ENCODE peak calls at places on chromosomes 16 and 17, in six cellular contexts. One of them, this sample, is unnamed.

GRCh38 chr17:4968166-4968915 is 724 bp upstream of the SPAG7 start:
- DNase-seq in foreskin fibroblast: no peak
- DNase-seq in uterus: no peak
- DNase-seq in GM12865: peak
- DNase-seq in lower lobe of right lung: no peak
- DNase-seq in neural crest cell: no peak
- DNase-seq in this sample: peak

GRCh38 chr17:47305302-47305923 is 18.3 kb upstream of the EFCAB13 start:
- DNase-seq in foreskin fibroblast: peak
- DNase-seq in uterus: no peak
- DNase-seq in GM12865: no peak
- DNase-seq in lower lobe of right lung: no peak
- DNase-seq in neural crest cell: no peak
- DNase-seq in this sample: no peak

GRCh38 chr17:50949128-50950001 is 83.2 kb upstream of the TOB1 start:
- DNase-seq in foreskin fibroblast: no peak
- DNase-seq in uterus: no peak
- DNase-seq in GM12865: no peak
- DNase-seq in lower lobe of right lung: no peak
- DNase-seq in neural crest cell: no peak
- DNase-seq in this sample: no peak

GRCh38 chr17:83006515-83007455 is 72.6 kb upstream of the METRNL start:
- DNase-seq in foreskin fibroblast: peak
- DNase-seq in uterus: no peak
- DNase-seq in GM12865: no peak
- DNase-seq in lower lobe of right lung: no peak
- DNase-seq in neural crest cell: no peak
- DNase-seq in this sample: no peak

GRCh38 chr17:48597775-48598631 is 4.4 kb upstream of the HOXB5 start:
- DNase-seq in foreskin fibroblast: no peak
- DNase-seq in uterus: peak
- DNase-seq in GM12865: peak
- DNase-seq in lower lobe of right lung: peak
- DNase-seq in neural crest cell: no peak
- DNase-seq in this sample: peak

GRCh38 chr17:44546711-44547606 is 10.3 kb upstream of the FZD2 start:
- DNase-seq in foreskin fibroblast: peak
- DNase-seq in uterus: no peak
- DNase-seq in GM12865: no peak
- DNase-seq in lower lobe of right lung: no peak
- DNase-seq in neural crest cell: no peak
- DNase-seq in this sample: no peak

GRCh38 chr17:70862295-70862694 is 693.0 kb downstream of the KCNJ2 start:
- DNase-seq in foreskin fibroblast: no peak
- DNase-seq in uterus: no peak
- DNase-seq in GM12865: no peak
- DNase-seq in lower lobe of right lung: no peak
- DNase-seq in neural crest cell: no peak
- DNase-seq in this sample: no peak

GRCh38 chr16:48862087-48862532 is 252.1 kb upstream of the N4BP1 start:
- DNase-seq in foreskin fibroblast: peak
- DNase-seq in uterus: peak
- DNase-seq in GM12865: no peak
- DNase-seq in lower lobe of right lung: no peak
- DNase-seq in neural crest cell: no peak
- DNase-seq in this sample: no peak

GRCh38 chr17:1878419-1879121 is 48.8 kb downstream of the RPA1 start:
- DNase-seq in foreskin fibroblast: peak
- DNase-seq in uterus: no peak
- DNase-seq in GM12865: no peak
- DNase-seq in lower lobe of right lung: no peak
- DNase-seq in neural crest cell: no peak
- DNase-seq in this sample: no peak

GRCh38 chr17:17888371-17888770 is 51.6 kb upstream of the SREBF1 start:
- DNase-seq in foreskin fibroblast: no peak
- DNase-seq in uterus: no peak
- DNase-seq in GM12865: no peak
- DNase-seq in lower lobe of right lung: no peak
- DNase-seq in neural crest cell: no peak
- DNase-seq in this sample: no peak

GRCh38 chr16:379183-379960 is 2.4 kb downstream of the PGAP6 start:
- DNase-seq in foreskin fibroblast: no peak
- DNase-seq in uterus: no peak
- DNase-seq in GM12865: no peak
- DNase-seq in lower lobe of right lung: peak
- DNase-seq in neural crest cell: no peak
- DNase-seq in this sample: no peak

DNA sequence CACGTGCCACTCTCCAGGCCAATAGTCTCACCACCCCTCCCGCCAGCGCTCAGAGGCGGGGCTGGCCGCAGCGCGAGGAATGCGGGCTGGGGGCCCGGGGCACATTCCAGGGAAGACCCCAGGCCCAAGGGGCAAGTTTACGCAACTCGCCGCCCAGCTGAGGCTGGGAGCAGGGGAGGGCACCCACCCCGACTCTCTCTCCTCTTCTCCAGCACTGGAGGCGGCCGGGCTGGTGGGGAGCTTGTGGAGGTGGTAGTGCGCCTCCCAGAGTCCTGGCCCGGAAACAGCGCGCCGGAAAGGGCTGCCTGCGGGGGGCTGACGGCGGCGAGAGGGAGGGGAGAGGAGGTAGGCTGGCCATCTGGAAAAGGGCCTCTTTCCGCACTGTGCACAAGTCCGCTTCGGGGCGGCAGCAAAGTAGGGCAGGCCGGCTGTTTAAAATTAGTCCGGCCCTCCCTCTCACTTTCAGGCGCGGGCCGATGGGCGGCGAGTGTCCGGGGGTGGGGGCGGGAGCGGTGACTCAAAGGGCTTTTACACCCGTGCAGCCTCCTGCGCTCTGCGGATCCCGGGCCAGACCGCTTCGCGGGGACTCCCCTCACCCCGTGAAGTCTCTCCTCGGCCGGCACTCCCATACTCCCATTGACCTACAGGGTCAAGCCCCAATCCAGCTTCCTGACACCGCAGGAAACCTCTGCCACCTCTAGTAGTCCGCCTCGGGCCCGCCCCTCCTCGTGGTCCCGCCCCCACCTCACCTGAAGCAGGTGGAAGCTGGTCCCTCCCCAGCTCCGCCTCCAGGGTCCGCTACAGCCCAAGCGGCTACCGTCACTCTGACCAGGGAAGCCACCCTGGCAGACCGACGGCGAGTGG is 968 bp downstream of the FHOD1 start:
- DNase-seq in foreskin fibroblast: peak
- DNase-seq in uterus: peak
- DNase-seq in GM12865: peak
- DNase-seq in lower lobe of right lung: peak
- DNase-seq in neural crest cell: peak
- DNase-seq in this sample: peak
- TF ChIP-seq CTCF in foreskin fibroblast: peak
- TF ChIP-seq CTCF in uterus: peak
- TF ChIP-seq CTCF in GM12865: peak
- TF ChIP-seq CTCF in lower lobe of right lung: peak
- TF ChIP-seq CTCF in neural crest cell: peak
- TF ChIP-seq CTCF in this sample: peak

GRCh38 chr17:63476857-63477470 is at the start of gene ACE:
- DNase-seq in foreskin fibroblast: peak
- DNase-seq in uterus: no peak
- DNase-seq in GM12865: peak
- DNase-seq in lower lobe of right lung: no peak
- DNase-seq in neural crest cell: no peak
- DNase-seq in this sample: no peak
- TF ChIP-seq CTCF in foreskin fibroblast: no peak
- TF ChIP-seq CTCF in uterus: no peak
- TF ChIP-seq CTCF in GM12865: no peak
- TF ChIP-seq CTCF in lower lobe of right lung: no peak
- TF ChIP-seq CTCF in neural crest cell: peak
- TF ChIP-seq CTCF in this sample: no peak

GRCh38 chr17:45813051-45813731 is 29.1 kb downstream of the CRHR1 start:
- DNase-seq in foreskin fibroblast: no peak
- DNase-seq in uterus: no peak
- DNase-seq in GM12865: no peak
- DNase-seq in lower lobe of right lung: no peak
- DNase-seq in neural crest cell: peak
- DNase-seq in this sample: no peak
- TF ChIP-seq CTCF in foreskin fibroblast: peak
- TF ChIP-seq CTCF in uterus: no peak
- TF ChIP-seq CTCF in GM12865: no peak
- TF ChIP-seq CTCF in lower lobe of right lung: no peak
- TF ChIP-seq CTCF in neural crest cell: peak
- TF ChIP-seq CTCF in this sample: no peak

GRCh38 chr17:3692346-3692745 is 3.6 kb downstream of the P2RX5 start:
- DNase-seq in foreskin fibroblast: no peak
- DNase-seq in uterus: no peak
- DNase-seq in GM12865: no peak
- DNase-seq in lower lobe of right lung: no peak
- DNase-seq in neural crest cell: no peak
- DNase-seq in this sample: no peak

GRCh38 chr17:3693099-3693498 is 2.9 kb downstream of the P2RX5 start:
- DNase-seq in foreskin fibroblast: no peak
- DNase-seq in uterus: no peak
- DNase-seq in GM12865: no peak
- DNase-seq in lower lobe of right lung: no peak
- DNase-seq in neural crest cell: no peak
- DNase-seq in this sample: no peak

GRCh38 chr17:3689262-3690093 is 6.5 kb downstream of the P2RX5 start:
- DNase-seq in foreskin fibroblast: no peak
- DNase-seq in uterus: no peak
- DNase-seq in GM12865: no peak
- DNase-seq in lower lobe of right lung: no peak
- DNase-seq in neural crest cell: no peak
- DNase-seq in this sample: no peak

GRCh38 chr17:3690094-3690715 is 5.8 kb downstream of the P2RX5 start:
- DNase-seq in foreskin fibroblast: no peak
- DNase-seq in uterus: no peak
- DNase-seq in GM12865: no peak
- DNase-seq in lower lobe of right lung: peak
- DNase-seq in neural crest cell: no peak
- DNase-seq in this sample: no peak

DNA sequence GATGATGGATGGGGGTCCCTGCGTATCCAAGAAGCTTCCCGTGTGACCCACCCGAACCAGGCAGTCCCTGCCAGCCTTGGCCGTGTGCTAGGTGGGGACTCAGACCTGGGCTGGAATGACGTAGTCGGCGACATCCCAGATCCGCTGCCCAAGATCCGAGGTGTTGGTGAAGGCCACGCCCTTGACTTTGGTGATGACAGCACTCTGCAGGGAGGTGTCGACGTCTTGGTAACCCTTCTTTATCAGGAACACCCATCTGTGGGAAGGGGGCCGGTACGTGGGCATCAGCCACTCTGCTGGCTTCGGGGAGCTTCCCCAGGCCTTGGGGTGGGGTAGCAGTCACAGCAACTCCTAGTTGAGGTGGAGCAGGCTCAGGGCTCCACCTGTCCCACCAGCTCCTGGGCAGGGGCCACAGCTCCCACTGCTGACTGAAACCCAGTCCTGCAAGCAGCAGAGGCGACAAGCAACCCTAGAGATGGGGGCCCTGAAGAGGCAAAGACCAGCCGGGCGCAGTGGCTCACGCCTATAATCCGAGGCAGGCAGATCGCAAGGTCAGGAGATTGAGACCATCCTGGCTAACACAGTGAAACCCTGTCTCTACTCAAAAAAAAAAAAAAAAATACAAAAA is 4.3 kb downstream of the P2RX5 start:
- DNase-seq in foreskin fibroblast: no peak
- DNase-seq in uterus: no peak
- DNase-seq in GM12865: no peak
- DNase-seq in lower lobe of right lung: no peak
- DNase-seq in neural crest cell: no peak
- DNase-seq in this sample: no peak
- TF ChIP-seq CTCF in foreskin fibroblast: no peak
- TF ChIP-seq CTCF in uterus: no peak
- TF ChIP-seq CTCF in GM12865: peak
- TF ChIP-seq CTCF in lower lobe of right lung: no peak
- TF ChIP-seq CTCF in neural crest cell: no peak
- TF ChIP-seq CTCF in this sample: peak

DNA sequence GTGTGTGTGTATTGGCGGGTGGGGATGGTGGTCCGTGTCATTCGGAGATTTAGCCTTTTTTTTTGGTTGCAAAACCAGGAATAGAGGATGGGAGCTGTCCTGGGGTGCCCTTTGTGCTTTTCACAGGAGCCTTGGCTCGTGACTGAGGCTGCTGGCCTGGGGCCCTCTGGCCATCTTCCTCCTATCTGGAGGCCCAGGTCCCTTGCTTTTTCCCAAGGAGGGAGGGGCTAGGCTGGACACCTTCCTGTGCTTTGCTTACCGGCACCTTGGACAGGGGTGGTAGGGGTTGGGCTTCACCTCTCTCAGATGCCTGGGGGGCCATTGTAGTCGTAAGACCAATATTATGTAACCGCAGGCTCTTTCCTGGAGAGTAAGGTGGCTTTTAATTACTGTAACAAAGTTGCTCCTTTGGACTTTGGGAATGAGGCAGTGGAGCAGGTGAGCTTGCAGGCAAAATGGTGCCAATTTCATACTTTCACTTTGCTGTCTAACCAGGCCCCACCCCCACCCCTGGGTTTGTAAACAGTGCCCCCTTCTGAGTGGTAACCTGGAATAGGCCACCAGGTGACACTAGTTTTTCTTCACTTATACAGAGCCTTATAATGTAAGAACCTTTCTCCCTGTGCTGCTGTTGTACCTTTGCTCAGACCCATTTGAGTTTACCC is 1.2 kb downstream of the DYNLL2 start:
- DNase-seq in foreskin fibroblast: peak
- DNase-seq in uterus: peak
- DNase-seq in GM12865: peak
- DNase-seq in lower lobe of right lung: peak
- DNase-seq in neural crest cell: no peak
- DNase-seq in this sample: peak
- TF ChIP-seq CTCF in foreskin fibroblast: no peak
- TF ChIP-seq CTCF in uterus: no peak
- TF ChIP-seq CTCF in GM12865: peak
- TF ChIP-seq CTCF in lower lobe of right lung: peak
- TF ChIP-seq CTCF in neural crest cell: peak
- TF ChIP-seq CTCF in this sample: peak

GRCh38 chr16:8869212-8869987 is 594 bp upstream of the CARHSP1 start:
- DNase-seq in foreskin fibroblast: no peak
- DNase-seq in uterus: no peak
- DNase-seq in GM12865: no peak
- DNase-seq in lower lobe of right lung: no peak
- DNase-seq in neural crest cell: no peak
- DNase-seq in this sample: no peak
- TF ChIP-seq CTCF in foreskin fibroblast: no peak
- TF ChIP-seq CTCF in uterus: no peak
- TF ChIP-seq CTCF in GM12865: no peak
- TF ChIP-seq CTCF in lower lobe of right lung: peak
- TF ChIP-seq CTCF in neural crest cell: no peak
- TF ChIP-seq CTCF in this sample: no peak

DNA sequence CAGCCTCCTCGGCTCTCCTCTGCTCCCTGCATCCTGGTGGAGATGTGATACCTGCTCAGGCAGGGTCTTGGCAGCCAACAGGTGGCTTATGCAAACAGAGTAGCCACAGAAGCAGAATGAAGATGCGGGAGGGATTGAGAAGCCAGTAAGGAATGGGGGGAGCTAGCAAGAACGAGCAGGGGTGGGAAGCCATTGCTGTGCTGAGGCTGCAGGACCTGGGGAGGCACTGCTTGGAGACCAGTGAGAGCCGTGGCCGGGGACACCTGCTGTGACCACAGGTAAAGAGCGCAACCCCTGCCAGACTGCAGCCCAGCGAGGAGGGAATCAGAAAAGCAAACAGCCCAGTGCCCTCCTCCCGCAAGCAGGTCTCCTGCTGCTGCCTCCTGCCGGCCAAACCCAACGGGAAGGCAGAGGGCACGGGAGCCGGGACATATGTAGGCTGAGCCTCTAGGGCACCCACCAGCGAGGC is 14.7 kb downstream of the AIPL1 start:
- DNase-seq in foreskin fibroblast: peak
- DNase-seq in uterus: no peak
- DNase-seq in GM12865: peak
- DNase-seq in lower lobe of right lung: no peak
- DNase-seq in neural crest cell: peak
- DNase-seq in this sample: no peak
- TF ChIP-seq CTCF in foreskin fibroblast: peak
- TF ChIP-seq CTCF in uterus: no peak
- TF ChIP-seq CTCF in GM12865: peak
- TF ChIP-seq CTCF in lower lobe of right lung: no peak
- TF ChIP-seq CTCF in neural crest cell: peak
- TF ChIP-seq CTCF in this sample: peak

This sample was measured in GM10248.